ENCODE peak calls at places on chromosome 4, in eight cellular contexts. M, K, Y, L, C, N, G and E are unnamed samples.

GRCh38 chr4:120829113-120829831 is 93.3 kb downstream of the PRDM5 start:
- DNase-seq in N (no peak), C (peak; percentile 72), Y (no peak), L (no peak), K (no peak), G (no peak), M (peak; percentile 48), E (no peak)

GRCh38 chr4:93147524-93148212 is 680.9 kb upstream of the ATOH1 start:
- DNase-seq in M (no peak), K (no peak), N (no peak), Y (no peak), L (no peak), G (no peak), C (no peak), E (no peak)

GRCh38 chr4:98232202-98232601 is 29.0 kb upstream of the RAP1GDS1 start:
- DNase-seq in M (peak; percentile 39), G (no peak), L (no peak), K (no peak), Y (no peak), C (peak; percentile 39), N (no peak), E (no peak)

GRCh38 chr4:175787948-175788347 is 24.1 kb downstream of the GPM6A start:
- DNase-seq in K (no peak), M (no peak), G (no peak), Y (no peak), C (no peak), L (no peak), N (no peak), E (no peak)

GRCh38 chr4:168740686-168741085 is 243.8 kb downstream of the PALLD start:
- DNase-seq in L (no peak), C (no peak), K (no peak), M (no peak), N (no peak), Y (no peak), G (no peak), E (no peak)

GRCh38 chr4:113653871-113654270 is 107.7 kb downstream of the CAMK2D start:
- DNase-seq in M (no peak), N (no peak), G (no peak), C (no peak), K (no peak), L (no peak), Y (no peak), E (no peak)

GRCh38 chr4:107740381-107740780 is 20.3 kb upstream of the PAPSS1 start:
- DNase-seq in C (peak; percentile 69), K (no peak), Y (no peak), L (no peak), N (no peak), M (peak; percentile 57), G (no peak), E (no peak)

GRCh38 chr4:3389879-3390840 is 51.6 kb upstream of the HGFAC start:
- DNase-seq in Y (no peak), C (no peak), G (no peak), K (no peak), M (no peak), L (no peak), N (no peak), E (no peak)

GRCh38 chr4:113851816-113852215 is 90.3 kb upstream of the CAMK2D start:
- DNase-seq in L (no peak), M (peak; percentile 11), Y (no peak), C (no peak), K (no peak), G (no peak), N (no peak), E (no peak)

GRCh38 chr4:37685726-37686372 is 327 bp downstream of the RELL1 start:
- DNase-seq in K (peak; percentile 78), M (no peak), Y (no peak), N (no peak), C (peak; percentile 30), G (peak; percentile 55), L (no peak), E (no peak)

GRCh38 chr4:37684154-37684553 is 2.0 kb downstream of the RELL1 start:
- DNase-seq in L (no peak), Y (no peak), N (no peak), G (no peak), M (no peak), C (no peak), K (no peak), E (no peak)

GRCh38 chr4:37680089-37680488 is 6.1 kb downstream of the RELL1 start:
- DNase-seq in G (no peak), N (no peak), L (no peak), Y (no peak), C (no peak), M (no peak), K (no peak), E (no peak)

GRCh38 chr4:37685211-37685725 is 908 bp downstream of the RELL1 start:
- DNase-seq in N (no peak), G (no peak), C (peak; percentile 50), M (peak; percentile 55), L (peak; percentile 47), Y (no peak), K (no peak), E (no peak)

GRCh38 chr4:37682701-37683401 is 3.3 kb downstream of the RELL1 start:
- DNase-seq in M (no peak), Y (no peak), K (no peak), C (peak; percentile 32), L (no peak), N (no peak), G (no peak), E (no peak)
- TF ChIP-seq CTCF in M (peak; percentile 15), Y (no peak), K (no peak), C (peak; percentile 34), L (no peak), N (no peak), G (no peak), E (no peak)

DNA sequence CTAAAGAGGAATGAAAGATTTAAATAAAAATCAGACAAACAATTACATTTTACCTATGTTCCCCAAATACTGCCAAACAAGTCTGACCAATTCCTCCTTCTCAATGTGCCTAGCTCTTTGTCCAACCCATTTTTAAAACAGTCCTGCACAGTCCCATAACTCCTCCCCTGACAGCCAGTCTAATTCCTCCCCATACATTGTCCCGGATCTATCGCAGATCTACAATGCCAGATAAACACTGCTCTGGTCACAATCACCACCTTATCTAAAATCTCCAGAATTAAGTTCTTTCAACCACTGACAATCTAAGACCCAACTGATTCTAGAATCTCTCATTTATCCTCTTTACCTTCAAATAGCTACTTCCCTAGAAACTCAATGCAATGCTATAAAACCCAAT is 176.0 kb downstream of the APBB2 start:
- DNase-seq in M (no peak), K (no peak), L (no peak), N (no peak), Y (no peak), C (no peak), G (no peak), E (no peak)
- TF ChIP-seq CTCF in M (no peak), K (no peak), L (no peak), N (no peak), Y (no peak), C (no peak), G (no peak), E (no peak)

GRCh38 chr4:136687118-136687517 is 845.2 kb downstream of the PCDH18 start:
- DNase-seq in L (no peak), K (no peak), Y (no peak), C (peak; percentile 25), G (no peak), N (no peak), M (no peak), E (no peak)
- TF ChIP-seq CTCF in L (no peak), K (no peak), Y (no peak), C (peak; percentile 51), G (no peak), N (no peak), M (peak; percentile 21), E (no peak)

GRCh38 chr4:122930877-122931276 is 8.5 kb upstream of the NUDT6 start:
- DNase-seq in C (peak; percentile 51), M (peak; percentile 56), L (no peak), G (no peak), Y (no peak), N (no peak), K (no peak), E (no peak)
- TF ChIP-seq CTCF in C (peak; percentile 41), M (peak; percentile 31), L (peak; percentile 21), G (peak; percentile 46), Y (no peak), N (peak; percentile 75), K (peak; percentile 64), E (peak; percentile 16)